ENCODE peak calls at places on chromosomes 11 and 22, in nine cellular contexts. M is endodermal cell, I is GM12864, L is ovary, B is suprapubic skin, W is endothelial cell of umbilical vein, J is astrocyte of the spinal cord, V is fibroblast of lung, R is Peyer's patch. H is an unnamed sample.

GRCh38 chr11:121671276-121672168 is 218.8 kb upstream of the SORL1-AS1 start:
- DNase-seq in M (no peak), I (no peak), L (no peak), B (no peak), W (no peak), J (peak; percentile 72), V (peak; percentile 95), R (no peak), H (no peak)

GRCh38 chr22:37219534-37219933 is 7.3 kb upstream of the SSTR3 start:
- DNase-seq in M (no peak), I (no peak), L (no peak), B (no peak), W (no peak), J (no peak), V (no peak), R (no peak), H (no peak)

GRCh38 chr11:116913000-116913399 is 75.6 kb upstream of the APOA1 start:
- DNase-seq in M (no peak), I (no peak), L (no peak), B (no peak), W (peak; percentile 56), J (peak; percentile 68), V (peak; percentile 84), R (no peak), H (peak; percentile 51)

GRCh38 chr22:29136715-29137700 is 64.2 kb downstream of the KREMEN1 start:
- DNase-seq in M (no peak), I (no peak), L (no peak), B (no peak), W (no peak), J (no peak), V (no peak), R (peak; percentile 37), H (no peak)

GRCh38 chr11:83027794-83028193 is 43.9 kb downstream of the RAB30 start:
- DNase-seq in M (no peak), I (no peak), L (no peak), B (no peak), W (peak; percentile 67), J (no peak), V (no peak), R (no peak), H (no peak)

GRCh38 chr11:131864205-131864604 is 493.8 kb downstream of the NTM start:
- DNase-seq in M (no peak), I (no peak), L (no peak), B (no peak), W (peak; percentile 36), J (no peak), V (no peak), R (no peak), H (no peak)

GRCh38 chr11:124779568-124779967 is 17.5 kb upstream of the ESAM start:
- DNase-seq in M (no peak), I (no peak), L (no peak), B (no peak), W (peak; percentile 30), J (no peak), V (peak; percentile 11), R (no peak), H (no peak)

GRCh38 chr11:127017482-127017881 is 16.9 kb upstream of the KIRREL3 start:
- DNase-seq in M (peak; percentile 77), I (no peak), L (no peak), B (no peak), W (no peak), J (peak; percentile 63), V (peak; percentile 89), R (no peak), H (peak; percentile 46)

GRCh38 chr22:32423664-32424063 is 11.6 kb upstream of the RTCB start:
- DNase-seq in M (no peak), I (no peak), L (no peak), B (no peak), W (no peak), J (no peak), V (no peak), R (no peak), H (no peak)

GRCh38 chr11:46659908-46660307 is 40.5 kb downstream of the ARHGAP1 start:
- DNase-seq in M (no peak), I (no peak), L (no peak), B (no peak), W (no peak), J (peak; percentile 71), V (peak; percentile 83), R (no peak), H (no peak)

GRCh38 chr11:71488086-71488967 is 35.3 kb downstream of the NADSYN1 start:
- DNase-seq in M (peak; percentile 86), I (no peak), L (no peak), B (no peak), W (peak; percentile 75), J (peak; percentile 36), V (peak; percentile 66), R (peak; percentile 31), H (peak; percentile 64)

GRCh38 chr11:74453373-74453975 is 13.9 kb downstream of the KCNE3 start:
- DNase-seq in M (peak; percentile 93), I (peak; percentile 13), L (peak; percentile 69), B (peak; percentile 76), W (peak; percentile 73), J (peak; percentile 64), V (peak; percentile 48), R (peak; percentile 86), H (peak; percentile 77)

GRCh38 chr22:46450931-46451660 is 86.3 kb downstream of the CELSR1 start:
- DNase-seq in M (no peak), I (no peak), L (no peak), B (no peak), W (no peak), J (no peak), V (no peak), R (no peak), H (peak; percentile 29)

GRCh38 chr11:76234704-76235232 is 28.5 kb upstream of the WNT11 start:
- DNase-seq in M (no peak), I (no peak), L (peak; percentile 77), B (peak; percentile 83), W (no peak), J (no peak), V (no peak), R (no peak), H (no peak)

GRCh38 chr11:61168858-61169257 is 7.6 kb upstream of the VPS37C start:
- DNase-seq in M (no peak), I (no peak), L (no peak), B (no peak), W (no peak), J (no peak), V (no peak), R (no peak), H (no peak)

GRCh38 chr11:94671553-94672366 is 96.4 kb upstream of the AMOTL1 start:
- DNase-seq in M (peak; percentile 24), I (no peak), L (no peak), B (no peak), W (no peak), J (no peak), V (no peak), R (no peak), H (no peak)

GRCh38 chr11:63564056-63564784 is 1.0 kb upstream of the PLAAT2 start:
- DNase-seq in M (no peak), I (peak; percentile 84), L (no peak), B (no peak), W (no peak), J (no peak), V (no peak), R (peak; percentile 48), H (no peak)

DNA sequence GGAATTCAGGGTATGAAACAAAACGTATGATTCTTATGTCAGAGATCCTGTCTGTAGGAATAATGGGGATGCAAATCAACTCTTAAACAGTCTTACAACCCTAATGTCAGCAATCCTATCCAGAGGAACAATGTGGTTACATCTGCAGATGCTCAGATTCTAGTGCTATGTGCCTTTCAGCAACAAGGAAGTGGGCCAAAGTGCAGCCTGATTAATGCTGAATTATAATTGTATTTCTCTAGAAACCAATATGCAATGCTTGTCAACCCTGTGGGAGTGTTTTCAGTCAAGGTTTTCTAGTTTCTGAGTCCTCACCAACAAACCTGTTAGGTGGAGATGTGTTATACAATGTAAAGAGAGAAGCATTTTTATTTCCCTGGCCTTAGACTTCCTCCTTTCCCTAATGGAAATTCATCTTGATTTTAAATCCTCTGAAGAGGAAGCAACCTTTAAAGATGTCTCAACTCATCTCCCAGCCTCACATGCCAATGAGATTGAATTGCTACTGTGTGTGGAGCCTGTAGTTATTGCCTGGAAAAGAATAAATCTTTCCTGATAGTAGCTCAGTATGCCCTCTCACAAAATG is 26.2 kb upstream of the TMEM123 start:
- DNase-seq in M (no peak), I (no peak), L (no peak), B (no peak), W (no peak), J (no peak), V (no peak), R (no peak), H (no peak)
- TF ChIP-seq CTCF in M (no peak), I (no peak), L (no peak), B (no peak), W (no peak), J (no peak), V (no peak), R (no peak), H (no peak)

GRCh38 chr11:45209904-45210699 is 63.7 kb downstream of the PRDM11 start:
- DNase-seq in M (peak; percentile 86), I (no peak), L (peak; percentile 87), B (no peak), W (peak; percentile 76), J (peak; percentile 71), V (peak; percentile 32), R (peak; percentile 70), H (no peak)
- TF ChIP-seq CTCF in M (no peak), I (no peak), L (no peak), B (no peak), W (peak; percentile 8), J (no peak), V (peak; percentile 17), R (no peak), H (no peak)

DNA sequence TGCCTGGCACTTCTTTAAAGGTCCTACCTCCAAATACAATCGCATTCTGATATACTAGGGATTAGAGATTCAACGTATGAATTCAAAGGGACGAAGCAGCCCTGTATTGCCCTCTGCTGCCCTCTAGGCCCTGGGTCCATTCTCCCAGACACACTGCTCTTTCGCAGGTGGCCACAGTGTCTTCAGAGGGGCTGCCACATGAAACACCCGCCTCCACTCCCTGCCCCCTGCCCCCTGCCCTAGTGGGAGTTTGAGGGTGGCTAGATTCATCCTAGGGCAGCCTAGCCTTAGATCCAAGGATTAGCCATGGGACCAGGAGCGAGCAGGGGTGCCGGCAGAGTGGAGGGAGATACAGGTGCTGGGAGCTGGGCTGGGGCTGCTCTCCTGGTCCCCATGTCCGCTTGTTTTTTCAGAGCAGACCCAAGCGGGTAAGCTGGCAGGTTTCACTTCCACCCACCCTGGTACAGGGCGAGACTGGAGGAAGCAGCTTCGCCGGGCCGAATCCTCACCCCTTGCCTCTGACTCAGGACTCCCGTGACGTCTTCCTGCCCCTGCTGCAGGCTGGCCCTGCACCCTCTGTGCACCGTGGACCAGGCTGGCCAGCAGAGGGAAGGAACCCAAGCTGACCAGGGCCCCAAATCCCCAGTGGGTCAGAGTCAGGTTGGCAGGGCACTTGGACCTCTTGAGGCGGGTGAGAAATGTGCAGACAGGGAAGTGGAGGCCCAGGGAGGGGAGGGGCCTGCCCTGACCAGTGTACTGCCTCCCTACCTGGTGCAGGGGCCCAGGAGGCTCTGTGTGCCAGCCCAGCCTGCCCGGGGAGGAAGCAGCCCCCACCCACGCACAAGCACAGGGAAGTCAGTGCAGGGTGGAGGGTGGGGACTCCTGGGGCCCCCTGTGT is 28.4 kb upstream of the HMOX1 start:
- DNase-seq in M (peak; percentile 89), I (no peak), L (peak; percentile 35), B (peak; percentile 85), W (peak; percentile 46), J (no peak), V (peak; percentile 39), R (peak; percentile 92), H (no peak)
- TF ChIP-seq CTCF in M (peak; percentile 75), I (peak; percentile 45), L (no peak), B (no peak), W (peak; percentile 27), J (no peak), V (no peak), R (peak; percentile 23), H (no peak)

GRCh38 chr11:14232652-14233051 is 126.3 kb downstream of the RRAS2 start:
- DNase-seq in M (peak; percentile 86), I (no peak), L (no peak), B (no peak), W (no peak), J (no peak), V (no peak), R (no peak), H (no peak)
- TF ChIP-seq CTCF in M (peak; percentile 78), I (peak; percentile 39), L (no peak), B (no peak), W (peak; percentile 34), J (peak; percentile 36), V (peak; percentile 27), R (no peak), H (no peak)

H was measured in MCF 10A.